ENCODE peak calls at places on chromosomes 2 and 18, in seven cellular contexts. B is BJ; G is HFF-Myc; Q is NB4; H is CD8-positive, alpha-beta T cell; M is GM23338; L is DND-41. Z is an unnamed sample.

GRCh38 chr2:176137883-176138282 is 8.4 kb downstream of the HOXD8 start:
- DNase-seq in B (no peak), G (no peak), Q (no peak), H (no peak), M (no peak), L (no peak), Z (no peak)

GRCh38 chr2:50401772-50402653 is 629.9 kb downstream of the NRXN1 start:
- DNase-seq in B (no peak), G (peak), Q (peak), H (no peak), M (peak), L (peak), Z (peak)

GRCh38 chr2:169452080-169452479 is 27.2 kb upstream of the BBS5 start:
- DNase-seq in B (no peak), G (peak), Q (peak), H (no peak), M (peak), L (no peak), Z (peak)

GRCh38 chr2:223222397-223222796 is 170.4 kb downstream of the KCNE4 start:
- DNase-seq in B (no peak), G (no peak), Q (no peak), H (no peak), M (no peak), L (no peak), Z (no peak)

GRCh38 chr2:12717191-12717987 is 653 bp downstream of the TRIB2 start:
- DNase-seq in B (no peak), G (no peak), Q (peak), H (peak), M (peak), L (peak), Z (peak)

GRCh38 chr2:46490521-46491141 is 11.3 kb downstream of the TMEM247 start:
- DNase-seq in B (no peak), G (no peak), Q (no peak), H (no peak), M (peak), L (no peak), Z (peak)

GRCh38 chr2:121532347-121532766 is 1.7 kb downstream of the RNU4ATAC start:
- DNase-seq in B (no peak), G (peak), Q (peak), H (no peak), M (no peak), L (no peak), Z (no peak)

GRCh38 chr18:44586782-44587524 is 93.7 kb upstream of the SETBP1 start:
- DNase-seq in B (no peak), G (no peak), Q (no peak), H (no peak), M (no peak), L (no peak), Z (no peak)

GRCh38 chr18:49722472-49722871 is 90.9 kb downstream of the ACAA2 start:
- DNase-seq in B (no peak), G (no peak), Q (no peak), H (no peak), M (no peak), L (no peak), Z (no peak)

DNA sequence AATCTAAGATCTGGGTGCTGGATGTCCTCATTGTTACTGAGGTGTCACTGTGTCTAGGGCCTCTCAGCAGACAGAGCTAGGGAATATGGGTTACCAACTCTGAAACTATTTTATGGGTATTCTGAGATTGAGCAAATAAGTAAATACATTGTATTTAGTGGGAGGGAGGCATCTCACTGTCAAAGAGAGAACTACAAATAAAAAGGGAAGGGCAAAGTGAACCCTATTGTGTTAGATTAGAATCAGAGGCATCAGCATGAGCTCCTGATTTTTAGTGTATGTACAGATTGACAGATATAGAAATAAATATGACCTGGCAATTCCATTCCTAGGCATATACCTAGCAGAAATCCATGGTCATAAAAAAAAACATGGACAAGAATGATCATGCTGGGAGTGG is 33.9 kb upstream of the RAB6C start:
- DNase-seq in B (no peak), G (no peak), Q (no peak), H (no peak), M (no peak), L (no peak), Z (no peak)
- H3K4me3 ChIP-seq in B (no peak), G (no peak), Q (no peak), H (no peak), M (no peak), L (no peak), Z (no peak)

GRCh38 chr2:180970052-180970451 is 10.4 kb upstream of the UBE2E3 start:
- DNase-seq in B (no peak), G (no peak), Q (no peak), H (no peak), M (no peak), L (no peak), Z (no peak)
- TF ChIP-seq CTCF in B (no peak), G (no peak), Q (no peak), H (no peak), M (no peak), L (no peak), Z (no peak)

GRCh38 chr2:238818576-238818975 is 29.3 kb upstream of the TWIST2 start:
- DNase-seq in B (no peak), G (no peak), Q (no peak), H (no peak), M (no peak), L (no peak), Z (no peak)

GRCh38 chr2:238817931-238818330 is 30.0 kb upstream of the TWIST2 start:
- DNase-seq in B (no peak), G (no peak), Q (no peak), H (no peak), M (no peak), L (no peak), Z (no peak)

GRCh38 chr2:238814815-238815214 is 33.1 kb upstream of the TWIST2 start:
- DNase-seq in B (no peak), G (no peak), Q (no peak), H (no peak), M (no peak), L (no peak), Z (no peak)

GRCh38 chr2:238817382-238817781 is 30.5 kb upstream of the TWIST2 start:
- DNase-seq in B (no peak), G (no peak), Q (no peak), H (no peak), M (peak), L (no peak), Z (no peak)

GRCh38 chr2:238816296-238816695 is 31.6 kb upstream of the TWIST2 start:
- DNase-seq in B (no peak), G (no peak), Q (no peak), H (no peak), M (no peak), L (no peak), Z (no peak)
- H3K4me3 ChIP-seq in B (no peak), G (no peak), Q (no peak), H (no peak), M (no peak), L (no peak), Z (no peak)

GRCh38 chr2:187993516-187993915 is 298.2 kb upstream of the GULP1 start:
- DNase-seq in B (peak), G (no peak), Q (no peak), H (no peak), M (peak), L (no peak), Z (no peak)

GRCh38 chr2:187986392-187987105 is 305.1 kb upstream of the GULP1 start:
- DNase-seq in B (no peak), G (no peak), Q (no peak), H (no peak), M (no peak), L (no peak), Z (peak)

GRCh38 chr2:187991389-187991788 is 300.3 kb upstream of the GULP1 start:
- DNase-seq in B (peak), G (peak), Q (no peak), H (no peak), M (no peak), L (no peak), Z (no peak)

GRCh38 chr2:187988348-187988747 is 303.3 kb upstream of the GULP1 start:
- DNase-seq in B (no peak), G (no peak), Q (no peak), H (no peak), M (peak), L (no peak), Z (peak)

DNA sequence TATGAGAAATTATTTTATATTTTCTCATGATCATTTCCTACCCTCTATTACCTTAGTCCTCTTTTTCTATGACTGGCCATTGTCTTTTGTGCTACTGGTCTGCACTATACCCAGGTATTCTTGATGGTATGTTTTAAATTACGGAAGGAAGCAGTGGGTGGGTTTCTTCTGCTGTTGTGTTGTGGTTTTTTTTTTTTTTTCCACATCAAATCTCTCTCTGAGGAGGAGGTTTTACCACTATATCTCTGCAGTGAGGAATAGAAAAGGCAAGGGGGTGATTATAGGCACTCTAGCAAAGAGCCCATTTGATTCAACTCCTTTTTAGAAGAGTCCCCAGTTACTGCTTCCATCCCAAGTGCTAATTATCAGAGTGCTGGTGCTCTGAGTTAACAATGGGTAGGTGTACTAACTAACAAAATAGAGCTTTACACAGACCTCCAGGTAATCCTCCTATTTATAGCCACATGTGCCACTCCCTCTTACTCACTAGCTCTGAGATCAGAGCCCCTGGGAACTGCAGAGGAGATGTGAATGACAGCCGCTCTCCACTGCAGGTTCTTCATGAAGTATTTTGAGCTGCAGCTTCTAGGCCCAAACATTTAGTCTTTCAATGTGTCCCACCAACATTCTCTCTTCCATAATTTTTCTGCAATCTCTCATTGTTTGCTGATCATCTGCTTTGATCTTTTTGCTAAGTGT is 301.6 kb upstream of the GULP1 start:
- DNase-seq in B (no peak), G (no peak), Q (no peak), H (peak), M (peak), L (no peak), Z (peak)
- TF ChIP-seq CTCF in B (no peak), G (no peak), Q (no peak), H (no peak), M (no peak), L (no peak), Z (no peak)

DNA sequence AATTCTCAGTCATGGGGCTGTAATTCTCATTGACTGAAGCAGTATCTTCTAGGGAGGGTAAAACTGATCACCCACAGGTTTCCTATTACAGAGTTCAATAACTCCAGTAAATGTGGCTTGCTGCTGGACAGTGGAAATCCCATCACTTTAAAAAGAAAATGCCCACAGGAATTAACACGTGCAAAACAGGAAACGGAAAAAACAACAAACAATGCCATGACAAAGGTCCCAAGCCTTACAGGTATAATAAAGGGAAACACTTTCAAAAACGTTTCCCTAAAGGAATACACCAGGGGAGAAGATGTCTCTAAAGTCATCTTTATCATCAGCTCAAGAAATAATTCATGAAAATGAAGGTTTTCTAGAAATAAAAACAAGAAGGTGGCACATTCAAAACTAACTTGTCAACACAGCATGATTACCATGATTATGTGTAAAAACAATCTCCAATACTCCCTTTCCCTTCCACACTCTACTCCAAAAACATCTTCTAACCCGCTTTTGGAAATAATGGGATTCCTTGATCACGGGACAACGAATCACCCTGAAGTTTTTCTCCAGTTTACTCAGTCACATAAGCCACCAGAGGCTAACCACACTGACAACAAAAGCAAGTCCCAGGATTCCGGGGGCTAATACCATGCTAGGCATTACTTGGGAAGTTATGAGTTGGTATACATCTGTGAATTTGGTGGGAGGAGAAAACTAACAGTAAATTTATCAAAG is 167.9 kb downstream of the TCF4 start:
- DNase-seq in B (no peak), G (no peak), Q (no peak), H (no peak), M (no peak), L (no peak), Z (no peak)
- H3K4me3 ChIP-seq in B (peak), G (peak), Q (no peak), H (no peak), M (peak), L (no peak), Z (peak)

DNA sequence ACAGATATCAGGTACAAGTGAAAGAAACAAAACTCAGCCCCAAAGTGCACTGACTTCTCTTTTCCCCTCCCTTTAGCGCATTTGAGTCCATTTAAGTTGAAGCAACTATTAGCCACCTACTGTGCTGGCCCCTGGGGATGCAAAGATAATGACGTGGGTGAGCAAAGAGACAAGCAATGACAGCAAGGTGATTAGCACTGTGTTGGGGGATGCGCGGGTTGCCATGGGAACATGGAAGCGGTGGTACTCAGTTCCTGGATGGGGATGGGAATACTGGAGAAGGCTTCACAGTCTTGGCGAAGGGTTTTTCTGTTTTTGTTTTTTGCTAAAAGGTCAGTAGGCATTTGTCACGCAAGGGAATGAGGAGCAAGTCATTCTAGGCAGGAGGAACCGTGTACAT is 205.8 kb downstream of the LDLRAD4 start:
- DNase-seq in B (no peak), G (no peak), Q (no peak), H (no peak), M (no peak), L (no peak), Z (no peak)
- TF ChIP-seq CTCF in B (no peak), G (no peak), Q (no peak), H (no peak), M (no peak), L (no peak), Z (no peak)

DNA sequence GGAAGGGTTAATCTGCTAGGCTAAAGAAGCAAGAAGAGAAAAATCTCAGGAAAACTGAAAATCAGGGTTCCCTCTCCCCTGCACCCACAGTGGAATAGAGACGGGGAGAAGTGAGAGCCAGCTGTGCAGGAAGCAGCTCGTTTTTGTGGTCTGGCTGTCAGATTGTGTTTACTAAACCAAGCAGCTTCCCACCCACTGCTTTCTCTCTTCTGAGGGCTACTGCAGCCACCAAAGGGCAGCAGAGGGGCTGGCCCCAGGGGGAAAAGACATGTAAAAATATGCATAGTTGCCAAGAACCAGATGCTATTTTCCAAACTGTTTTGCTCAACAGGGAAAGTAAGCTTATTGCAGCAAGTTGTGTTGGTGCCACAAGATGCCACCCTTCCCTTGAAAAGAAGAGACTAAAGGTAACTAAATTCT is 72.6 kb upstream of the THUMPD2 start:
- DNase-seq in B (peak), G (peak), Q (peak), H (no peak), M (peak), L (peak), Z (peak)
- H3K4me3 ChIP-seq in B (no peak), G (no peak), Q (no peak), H (no peak), M (no peak), L (no peak), Z (no peak)

Z was measured in GM12865.